ENCODE peak calls at places on chromosome 12, in seven cellular contexts. U is SW 1271, W is nucleus accumbens, K is C1 segment of cervical spinal cord, X is T-helper 1 cell, P is heart right ventricle, A is left cardiac atrium. N is an unnamed sample.

GRCh38 chr12:6280672-6281071 is 29.8 kb upstream of the PLEKHG6 start:
- DNase-seq in U (no peak), A (no peak), X (no peak), W (no peak), P (no peak), K (no peak), N (no peak)

GRCh38 chr12:31279525-31279924 is 46.4 kb downstream of the SINHCAF start:
- DNase-seq in A (no peak), W (no peak), U (no peak), K (no peak), X (no peak), P (no peak), N (no peak)

GRCh38 chr12:51907083-51907863 is at the start of gene ACVRL1:
- DNase-seq in P (no peak), U (no peak), K (no peak), W (no peak), X (no peak), A (peak), N (no peak)

GRCh38 chr12:82660541-82661325 is 26.0 kb upstream of the TMTC2 start:
- DNase-seq in W (no peak), U (no peak), P (no peak), K (no peak), A (no peak), X (no peak), N (no peak)

GRCh38 chr12:120102189-120103043 is 14.1 kb downstream of the RAB35 start:
- DNase-seq in A (no peak), K (no peak), W (no peak), P (no peak), U (no peak), X (no peak), N (no peak)

GRCh38 chr12:108649668-108650067 is 16.0 kb upstream of the SELPLG start:
- DNase-seq in P (no peak), W (no peak), U (no peak), K (no peak), X (no peak), A (no peak), N (no peak)

GRCh38 chr12:98213556-98213955 is 301.8 kb upstream of the TMPO start:
- DNase-seq in A (no peak), P (no peak), W (no peak), X (no peak), U (no peak), K (no peak), N (no peak)

GRCh38 chr12:19792028-19792427 is 352.7 kb downstream of the AEBP2 start:
- DNase-seq in W (no peak), P (no peak), K (no peak), U (no peak), A (no peak), X (no peak), N (no peak)

GRCh38 chr12:92210062-92210461 is 64.4 kb upstream of the BTG1 start:
- DNase-seq in U (no peak), X (no peak), W (no peak), P (no peak), A (no peak), K (no peak), N (no peak)

GRCh38 chr12:4974217-4974616 is 64.5 kb downstream of the KCNA1 start:
- DNase-seq in X (no peak), W (no peak), P (no peak), A (no peak), U (no peak), K (no peak), N (peak)

GRCh38 chr12:58917699-58918334 is 2.5 kb downstream of the LRIG3 start:
- DNase-seq in K (no peak), X (no peak), A (no peak), U (no peak), W (no peak), P (no peak), N (no peak)

GRCh38 chr12:131927110-131928079 is 1.7 kb upstream of the PUS1 start:
- DNase-seq in W (no peak), P (no peak), X (no peak), U (no peak), K (no peak), A (peak), N (no peak)

GRCh38 chr12:6788972-6789905 is at the start of gene CD4:
- DNase-seq in P (peak), X (peak), K (no peak), W (no peak), U (no peak), A (peak), N (no peak)

GRCh38 chr12:1559729-1560128 is 34.7 kb downstream of the FBXL14 start:
- DNase-seq in K (no peak), A (no peak), X (no peak), P (no peak), U (no peak), W (no peak), N (no peak)

GRCh38 chr12:57240926-57241555 is 9.9 kb downstream of the STAC3 start:
- DNase-seq in K (no peak), W (no peak), P (no peak), A (no peak), U (no peak), X (no peak), N (peak)

GRCh38 chr12:11819643-11820042 is 170.2 kb downstream of the ETV6 start:
- DNase-seq in X (no peak), P (no peak), K (no peak), U (no peak), A (no peak), W (no peak), N (no peak)

GRCh38 chr12:34395056-34396005 is 373.0 kb downstream of the ALG10 start:
- DNase-seq in W (no peak), A (peak), K (no peak), P (peak), U (no peak), X (no peak), N (no peak)

GRCh38 chr12:75756112-75756511 is 244.7 kb upstream of the KRR1 start:
- DNase-seq in A (no peak), U (no peak), P (no peak), X (no peak), W (no peak), K (no peak), N (no peak)

GRCh38 chr12:25972783-25973182 is 14.3 kb downstream of the RASSF8 start:
- DNase-seq in P (no peak), U (no peak), W (no peak), A (no peak), X (no peak), K (no peak), N (no peak)

GRCh38 chr12:92552412-92553108 is 150.2 kb upstream of the PLEKHG7 start:
- DNase-seq in P (no peak), U (no peak), K (no peak), W (no peak), A (no peak), X (no peak), N (no peak)

GRCh38 chr12:54988402-54989054 is 4.0 kb upstream of the TESPA1 start:
- DNase-seq in U (no peak), P (peak), A (peak), K (no peak), W (peak), X (no peak), N (peak)

GRCh38 chr12:6540181-6540877 is 6.0 kb downstream of the GAPDH start:
- DNase-seq in K (no peak), X (peak), U (no peak), A (peak), W (no peak), P (peak), N (peak)

GRCh38 chr12:11991604-11992003 is 79.1 kb upstream of the BCL2L14 start:
- DNase-seq in U (no peak), K (no peak), X (no peak), W (no peak), P (no peak), A (no peak), N (no peak)

GRCh38 chr12:31612819-31613218 is 21.9 kb upstream of the DENND5B start:
- DNase-seq in P (no peak), W (no peak), X (no peak), A (no peak), K (no peak), U (no peak), N (no peak)

GRCh38 chr12:3160081-3160480 is 82.9 kb downstream of the TSPAN9 start:
- DNase-seq in X (no peak), A (no peak), U (no peak), P (no peak), K (no peak), W (no peak), N (no peak)